ENCODE peak calls at places on chromosomes 7 and 10, in nine cellular contexts. V is A549, S is stomach, L is ovary, P is tibial nerve, Z is HepG2, Y is suprapubic skin, H is K562, N is transverse colon. I is an unnamed sample. For H3K4me1, the result is how much of the 10 kb centered on the place peaks cover.

GRCh38 chr10:84588971-84589370 is 260.6 kb downstream of the CCSER2 start:
- DNase-seq in L (no peak), S (no peak), H (no peak), Z (no peak), V (no peak), P (no peak), Y (no peak), N (no peak), I (no peak)

GRCh38 chr7:71131753-71132520 is at the start of gene GALNT17:
- DNase-seq in Y (no peak), P (no peak), H (no peak), N (no peak), L (peak), Z (no peak), S (no peak), V (no peak), I (no peak)

GRCh38 chr10:31919010-31919409 is 9.6 kb downstream of the ARHGAP12 start:
- DNase-seq in S (no peak), Z (no peak), P (no peak), N (no peak), V (no peak), H (no peak), L (no peak), Y (no peak), I (no peak)

GRCh38 chr7:103605640-103606039 is 159.6 kb upstream of the SLC26A5 start:
- DNase-seq in S (no peak), Y (no peak), P (no peak), N (no peak), H (no peak), L (no peak), V (no peak), Z (no peak), I (no peak)

GRCh38 chr7:77321300-77321699 is 94.8 kb downstream of the GSAP start:
- DNase-seq in P (no peak), S (no peak), V (no peak), H (no peak), L (no peak), N (no peak), Z (no peak), Y (no peak), I (no peak)

GRCh38 chr10:132536241-132536963 is 1.2 kb upstream of the INPP5A start:
- DNase-seq in Y (peak), P (peak), H (peak), V (peak), N (peak), L (peak), S (peak), Z (no peak), I (peak)

GRCh38 chr10:29273478-29273877 is 15.4 kb upstream of the LYZL1 start:
- DNase-seq in H (no peak), L (no peak), N (no peak), P (no peak), Z (no peak), Y (no peak), S (no peak), V (no peak), I (no peak)

GRCh38 chr7:111096997-111097396 is 6.1 kb downstream of the LRRN3 start:
- DNase-seq in H (no peak), S (no peak), P (no peak), V (no peak), N (no peak), Z (no peak), L (no peak), Y (no peak), I (no peak)

GRCh38 chr10:113183543-113183942 is 233.5 kb downstream of the TCF7L2 start:
- DNase-seq in L (no peak), H (no peak), N (no peak), Y (no peak), Z (no peak), S (no peak), P (no peak), V (no peak), I (no peak)

GRCh38 chr10:35783305-35783838 is 141.3 kb upstream of the FZD8 start:
- DNase-seq in P (no peak), V (peak), N (no peak), Y (no peak), Z (no peak), S (no peak), L (no peak), H (no peak), I (no peak)

GRCh38 chr10:111106081-111106480 is 29.3 kb downstream of the ADRA2A start:
- DNase-seq in H (no peak), V (no peak), Y (no peak), S (no peak), L (no peak), Z (no peak), P (no peak), N (no peak), I (peak)

GRCh38 chr10:69232252-69232651 is 12.1 kb downstream of the HKDC1 start:
- DNase-seq in Z (no peak), P (no peak), N (peak), S (no peak), V (peak), H (no peak), L (no peak), Y (no peak), I (no peak)

GRCh38 chr7:142863891-142864685 is 9.2 kb downstream of the EPHB6 start:
- DNase-seq in H (no peak), V (no peak), Z (no peak), S (no peak), Y (no peak), L (no peak), P (no peak), N (no peak), I (no peak)

GRCh38 chr10:23826399-23826798 is 382.5 kb upstream of the KIAA1217 start:
- DNase-seq in S (no peak), N (no peak), V (peak), L (no peak), H (no peak), Z (peak), P (no peak), Y (no peak), I (no peak)

GRCh38 chr10:6044060-6044459 is 18.1 kb downstream of the IL2RA start:
- DNase-seq in P (no peak), Y (no peak), S (no peak), L (no peak), V (no peak), Z (no peak), H (no peak), N (no peak), I (peak)

GRCh38 chr7:95730493-95731280 is 41.7 kb upstream of the DYNC1I1 start:
- DNase-seq in H (no peak), V (no peak), P (no peak), Y (no peak), L (no peak), Z (peak), S (no peak), N (no peak), I (no peak)

GRCh38 chr7:150967332-150967731 is 10.8 kb downstream of the KCNH2 start:
- DNase-seq in Y (no peak), L (no peak), Z (no peak), P (no peak), N (no peak), V (no peak), S (no peak), H (no peak), I (no peak)
- H3K4me1 ChIP-seq in Y (under half), L (under half), Z (under half), P (under half), N (under half), V (under half), S (under half), H (half or more), I (half or more)

DNA sequence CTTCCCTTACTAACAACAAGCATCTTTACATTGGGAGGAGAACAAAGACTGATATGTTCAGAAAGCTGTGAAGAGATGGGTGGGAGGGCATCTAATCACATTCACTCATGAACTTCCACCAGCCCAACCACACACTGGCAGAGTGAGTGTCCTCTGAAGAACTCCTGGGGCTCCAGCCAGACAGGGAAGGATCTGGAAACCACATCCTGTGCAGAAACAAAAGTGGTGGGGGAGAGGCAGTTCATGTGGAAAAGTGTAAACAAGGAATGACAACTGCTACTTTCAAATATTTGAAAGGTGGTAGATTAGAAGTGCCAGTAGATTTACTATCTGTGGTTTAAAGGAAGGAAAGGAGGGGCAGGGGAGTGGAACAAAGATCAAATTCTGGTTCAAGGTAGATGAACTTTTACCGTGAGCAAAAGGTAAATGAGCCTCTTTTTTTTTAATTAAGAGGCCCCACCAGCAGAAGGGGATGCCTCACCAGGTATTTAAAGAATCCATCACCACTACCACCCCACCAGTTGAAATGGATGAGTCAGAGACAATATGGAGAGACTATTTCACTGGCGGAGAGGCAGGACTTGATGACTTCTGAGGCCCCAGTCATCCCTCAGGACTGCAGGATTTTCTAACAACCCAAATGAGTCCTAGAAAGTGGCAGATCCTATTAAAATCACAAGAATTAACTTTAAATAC is 34.5 kb downstream of the GOT1 start:
- DNase-seq in N (no peak), P (no peak), Z (peak), V (no peak), S (no peak), H (no peak), L (no peak), Y (no peak), I (no peak)
- TF ChIP-seq EP300 in N (no peak), P (no peak), Z (peak), V (no peak), S (no peak), H (no peak), L (no peak), Y (no peak), I (no peak)

DNA sequence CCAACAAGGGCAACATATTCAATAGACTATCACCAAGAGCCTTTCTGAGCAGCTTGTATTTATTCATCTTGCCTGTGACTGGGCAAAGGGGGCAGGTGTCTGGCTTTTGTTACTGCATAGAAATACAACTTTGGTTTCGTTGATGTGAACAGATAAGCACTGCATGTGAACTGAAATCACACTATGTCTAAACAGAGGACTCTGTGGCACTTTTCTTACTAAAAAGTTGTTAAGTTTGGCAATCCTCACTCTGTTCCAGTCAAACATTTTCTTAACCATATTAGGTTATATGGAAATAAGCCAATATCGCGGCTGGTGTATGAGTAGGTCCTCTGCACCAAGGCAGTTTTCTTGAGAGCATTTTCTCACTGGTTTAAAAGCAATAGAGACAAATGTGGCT is 48.5 kb downstream of the CALD1 start:
- DNase-seq in Y (no peak), H (no peak), V (no peak), L (no peak), S (no peak), N (no peak), P (no peak), Z (no peak), I (peak)
- H3K4me1 ChIP-seq in Y (under half), H (under half), V (under half), L (under half), S (under half), N (under half), P (under half), Z (under half), I (half or more)

GRCh38 chr10:124697443-124697836 is 46.7 kb downstream of the FAM53B start:
- DNase-seq in V (no peak), Y (no peak), S (no peak), L (no peak), Z (no peak), H (no peak), P (no peak), N (no peak), I (no peak)

GRCh38 chr10:124697837-124698559 is 46.2 kb downstream of the FAM53B start:
- DNase-seq in H (no peak), Z (no peak), Y (no peak), S (no peak), L (peak), V (no peak), P (no peak), N (no peak), I (no peak)

GRCh38 chr10:124694467-124695195 is 49.5 kb downstream of the FAM53B start:
- DNase-seq in H (no peak), Z (no peak), S (no peak), V (no peak), Y (no peak), P (no peak), N (no peak), L (no peak), I (no peak)

GRCh38 chr10:124695259-124695658 is 48.9 kb downstream of the FAM53B start:
- DNase-seq in P (no peak), H (no peak), N (no peak), L (no peak), S (no peak), V (no peak), Y (no peak), Z (no peak), I (no peak)

GRCh38 chr10:124696446-124697392 is 47.5 kb downstream of the FAM53B start:
- DNase-seq in S (no peak), Z (no peak), Y (no peak), P (no peak), L (no peak), V (no peak), H (no peak), N (no peak), I (no peak)
- TF ChIP-seq EP300 in S (no peak), Z (no peak), Y (no peak), P (no peak), L (no peak), V (no peak), H (no peak), N (no peak), I (no peak)

GRCh38 chr7:151755131-151755787 is 121.7 kb downstream of the PRKAG2 start:
- DNase-seq in Z (no peak), P (no peak), V (no peak), N (peak), L (no peak), S (no peak), Y (peak), H (no peak), I (peak)
- H3K4me1 ChIP-seq in Z (under half), P (under half), V (under half), N (under half), L (under half), S (under half), Y (under half), H (under half), I (half or more)

DNA sequence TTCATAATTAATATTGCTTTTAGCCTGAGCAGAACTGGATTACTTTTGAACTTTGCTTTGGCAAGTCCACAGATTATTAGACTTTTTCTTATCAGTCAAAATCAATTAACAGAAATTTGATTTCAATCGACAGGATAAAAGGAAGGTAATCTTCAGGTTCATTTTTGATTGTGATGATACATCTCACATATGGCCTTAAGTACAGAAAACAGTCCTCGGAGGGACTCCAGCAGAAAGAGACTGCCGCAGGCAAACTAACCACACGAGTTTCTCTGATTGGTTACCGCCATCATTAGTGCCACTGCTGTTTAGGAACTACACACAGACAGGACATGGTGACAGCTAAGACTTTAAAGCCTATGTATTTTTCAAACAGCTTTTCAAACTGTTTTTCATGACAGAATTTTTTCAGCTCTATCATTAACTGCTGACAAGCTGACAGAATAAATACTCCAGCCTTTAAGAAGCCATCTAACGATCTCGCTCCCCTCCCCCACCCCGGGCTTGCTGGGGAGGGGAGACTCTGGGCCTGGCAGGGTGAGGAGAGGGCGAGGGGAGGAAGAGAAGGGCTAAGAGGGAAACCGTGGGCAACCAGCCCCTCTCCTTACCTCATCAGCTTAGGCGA is 668.1 kb downstream of the KCNMA1 start:
- DNase-seq in P (no peak), N (no peak), Y (no peak), V (no peak), Z (no peak), S (no peak), L (no peak), H (no peak), I (no peak)
- TF ChIP-seq EP300 in P (no peak), N (no peak), Y (no peak), V (no peak), Z (no peak), S (no peak), L (no peak), H (no peak), I (no peak)

GRCh38 chr7:24685706-24686105 is 71.6 kb downstream of the GSDME start:
- DNase-seq in S (no peak), V (no peak), Y (no peak), Z (no peak), P (no peak), L (no peak), H (no peak), N (no peak), I (no peak)
- H3K4me1 ChIP-seq in S (under half), V (under half), Y (under half), Z (under half), P (under half), L (under half), H (under half), N (under half), I (under half)

DNA sequence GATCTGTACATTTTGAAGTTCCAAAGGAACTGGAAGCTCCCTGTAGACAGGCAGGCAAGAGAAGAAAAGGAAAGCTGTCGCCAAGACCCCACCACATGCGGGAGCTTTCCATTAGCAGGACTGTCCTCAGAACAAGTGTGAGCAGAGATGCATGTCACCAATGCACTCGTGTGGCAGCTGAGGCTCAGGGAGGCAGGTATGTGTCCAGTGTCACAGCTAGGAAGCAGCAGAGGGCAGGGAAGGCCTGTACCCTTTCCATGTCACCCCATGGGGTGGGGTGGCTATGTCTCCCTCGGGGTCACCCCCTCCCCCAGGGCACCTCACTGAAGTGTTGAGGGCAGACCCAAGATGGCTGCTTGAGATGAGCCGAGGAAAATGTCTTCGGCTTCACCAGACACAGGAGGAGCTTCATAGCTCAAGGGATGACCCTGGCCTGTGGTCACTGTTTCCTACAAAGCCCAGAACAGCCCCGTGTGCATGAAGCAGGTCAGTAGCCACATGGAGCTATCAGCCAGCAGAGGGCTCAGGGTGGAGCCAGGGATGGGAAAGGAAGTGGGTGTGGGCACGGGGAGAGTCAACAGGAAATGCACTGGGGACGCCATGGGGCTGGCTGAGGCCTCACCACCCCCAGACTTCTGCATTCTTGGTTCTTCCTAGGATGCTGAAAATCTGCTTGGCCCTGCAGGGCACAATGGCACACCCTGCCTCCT is 96.6 kb downstream of the FAM53B start:
- DNase-seq in L (no peak), V (peak), Z (peak), N (peak), S (peak), H (peak), Y (peak), P (peak), I (peak)
- TF ChIP-seq EP300 in L (no peak), V (no peak), Z (no peak), N (no peak), S (no peak), H (no peak), Y (no peak), P (peak), I (no peak)

DNA sequence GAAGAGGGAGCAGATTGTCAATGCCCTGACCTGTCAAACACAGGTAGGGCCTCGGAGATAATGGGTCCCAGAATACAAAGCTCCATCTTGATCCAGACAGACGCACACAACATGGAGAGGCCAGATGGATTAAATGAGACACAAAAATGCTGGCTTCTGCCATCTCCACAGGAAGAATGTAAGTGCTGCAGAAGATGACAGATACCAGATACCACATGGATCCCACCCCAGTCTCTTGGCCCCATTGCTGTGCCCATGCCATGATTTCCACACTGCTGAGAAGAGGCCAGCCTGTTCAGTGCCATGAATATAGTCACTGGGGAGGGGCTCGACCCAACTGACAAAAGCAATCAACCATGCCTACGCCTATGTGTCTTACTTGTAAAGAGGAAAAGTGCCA is 487.9 kb downstream of the PARD3 start:
- DNase-seq in S (no peak), V (no peak), H (no peak), L (no peak), Y (no peak), P (no peak), N (no peak), Z (no peak), I (no peak)
- H3K4me1 ChIP-seq in S (under half), V (under half), H (under half), L (under half), Y (under half), P (under half), N (under half), Z (under half), I (under half)

GRCh38 chr10:12314836-12315235 is 34.5 kb upstream of the CAMK1D start:
- DNase-seq in Y (no peak), S (no peak), Z (no peak), P (no peak), L (no peak), V (no peak), N (no peak), H (no peak), I (no peak)
- TF ChIP-seq EP300 in Y (no peak), S (no peak), Z (no peak), P (no peak), L (no peak), V (no peak), N (no peak), H (no peak), I (no peak)

I was measured in sigmoid colon.